ENCODE peak calls at places on chromosomes 16 and 17, in eight cellular contexts. Q, M, S, J, T, E, F and Y are unnamed samples.
A peak's percentile ranks its signal among the peaks of the same experiment; 100 is the strongest.

GRCh38 chr17:81200695-81201580 is 21.8 kb downstream of the CEP131 start:
- DNase-seq in T (peak; percentile 69), M (no peak), S (no peak), Q (no peak), F (peak; percentile 62), J (peak; percentile 70), E (no peak), Y (peak; percentile 85)

GRCh38 chr17:72730091-72730490 is 362.4 kb downstream of the SLC39A11 start:
- DNase-seq in J (peak; percentile 48), T (no peak), F (no peak), E (no peak), Q (no peak), S (no peak), M (no peak), Y (no peak)

GRCh38 chr17:17681187-17681743 is at the start of gene RAI1:
- DNase-seq in E (no peak), F (peak; percentile 90), T (peak; percentile 84), J (peak; percentile 72), Q (no peak), S (peak; percentile 50), M (peak; percentile 37), Y (peak; percentile 81)

GRCh38 chr17:74892974-74893911 is at the start of gene FADS6:
- DNase-seq in Q (no peak), S (no peak), E (no peak), M (no peak), J (no peak), T (no peak), F (peak; percentile 36), Y (no peak)

GRCh38 chr17:4545217-4545951 is 9.8 kb downstream of the MYBBP1A start:
- DNase-seq in Q (no peak), S (no peak), T (no peak), M (no peak), E (no peak), J (no peak), F (no peak), Y (no peak)

GRCh38 chr17:50114849-50115357 is 15.1 kb downstream of the SAMD14 start:
- DNase-seq in S (no peak), M (no peak), J (peak; percentile 74), T (peak; percentile 62), Q (no peak), E (no peak), F (peak; percentile 85), Y (peak; percentile 81)

GRCh38 chr17:78128616-78129384 is at the start of gene TMC6:
- DNase-seq in M (no peak), F (peak; percentile 74), J (no peak), T (no peak), S (no peak), E (no peak), Q (no peak), Y (no peak)

GRCh38 chr17:78709119-78709681 is 72.9 kb downstream of the CYTH1 start:
- DNase-seq in E (no peak), Q (no peak), F (no peak), S (no peak), T (no peak), J (no peak), M (no peak), Y (no peak)

GRCh38 chr17:30378191-30378796 is 433 bp upstream of the CPD start:
- DNase-seq in M (no peak), Q (no peak), S (peak; percentile 22), J (no peak), T (no peak), E (no peak), F (peak; percentile 45), Y (peak; percentile 50)

GRCh38 chr17:45016823-45017222 is 34.6 kb downstream of the DCAKD start:
- DNase-seq in Q (no peak), E (no peak), T (no peak), S (no peak), J (peak; percentile 37), F (peak; percentile 41), M (no peak), Y (no peak)

GRCh38 chr16:87062569-87063442 is 254.4 kb downstream of the C16orf95 start:
- DNase-seq in F (peak; percentile 94), S (peak; percentile 23), J (peak; percentile 69), M (peak; percentile 33), E (no peak), Q (no peak), T (peak; percentile 70), Y (peak; percentile 83)

GRCh38 chr17:2347805-2348685 is 10.7 kb downstream of the SGSM2 start:
- DNase-seq in T (peak; percentile 89), J (peak; percentile 93), S (no peak), E (no peak), Q (no peak), F (peak; percentile 92), M (no peak), Y (no peak)

GRCh38 chr16:2955438-2955778 is 8.7 kb upstream of the KREMEN2 start:
- DNase-seq in E (no peak), Q (no peak), J (no peak), F (no peak), S (no peak), M (no peak), T (no peak), Y (no peak)

GRCh38 chr16:22217890-22218730 is 12.0 kb downstream of the EEF2K start:
- DNase-seq in S (no peak), F (no peak), E (no peak), M (no peak), J (peak; percentile 56), T (no peak), Q (no peak), Y (peak; percentile 36)

GRCh38 chr17:32223703-32224102 is 41.9 kb upstream of the RHBDL3 start:
- DNase-seq in J (no peak), F (no peak), E (no peak), M (no peak), T (no peak), Q (no peak), S (no peak), Y (no peak)

GRCh38 chr17:40490289-40490853 is 11.1 kb downstream of the TNS4 start:
- DNase-seq in J (peak; percentile 80), E (no peak), F (peak; percentile 48), S (no peak), M (no peak), Q (no peak), T (peak; percentile 37), Y (peak; percentile 27)

GRCh38 chr16:55566432-55567175 is at the start of gene CAPNS2:
- DNase-seq in M (no peak), Q (no peak), S (no peak), J (no peak), T (no peak), F (no peak), E (no peak), Y (no peak)

GRCh38 chr17:27946521-27946920 is 53.4 kb upstream of the LYRM9 start:
- DNase-seq in J (no peak), E (no peak), Q (no peak), F (no peak), T (no peak), M (no peak), S (no peak), Y (no peak)

GRCh38 chr16:54194008-54194731 is 92.4 kb downstream of the IRX3 start:
- DNase-seq in S (no peak), M (no peak), E (no peak), J (peak; percentile 71), F (peak; percentile 55), Q (no peak), T (peak; percentile 32), Y (peak; percentile 78)

GRCh38 chr16:48607056-48607825 is 2.7 kb downstream of the N4BP1 start:
- DNase-seq in M (no peak), S (no peak), J (peak; percentile 68), Q (no peak), E (no peak), T (no peak), F (peak; percentile 54), Y (no peak)

GRCh38 chr16:3112881-3113574 is 642 bp downstream of the ZNF205 start:
- DNase-seq in S (no peak), E (no peak), F (no peak), T (no peak), Q (no peak), J (no peak), M (no peak), Y (peak; percentile 43)

GRCh38 chr16:30926333-30926811 is 3.0 kb downstream of the FBXL19 start:
- DNase-seq in M (no peak), S (no peak), T (no peak), J (no peak), F (no peak), Q (no peak), E (no peak), Y (no peak)

GRCh38 chr17:81095608-81095888 is 60.6 kb downstream of the BAIAP2 start:
- DNase-seq in J (no peak), S (no peak), F (no peak), Q (no peak), E (no peak), T (no peak), M (no peak), Y (no peak)

GRCh38 chr16:72530434-72530833 is 358.5 kb upstream of the PMFBP1 start:
- DNase-seq in E (no peak), M (no peak), Q (no peak), S (no peak), J (peak; percentile 85), T (no peak), F (no peak), Y (no peak)

GRCh38 chr17:50950002-50950877 is 84.1 kb upstream of the TOB1 start:
- DNase-seq in T (peak; percentile 95), M (no peak), S (peak; percentile 17), J (peak; percentile 94), F (peak; percentile 69), Q (peak; percentile 31), E (peak; percentile 63), Y (peak; percentile 79)

GRCh38 chr16:65947951-65948350 is 418.5 kb upstream of the CDH5 start:
- DNase-seq in E (no peak), T (no peak), S (no peak), M (no peak), J (no peak), F (no peak), Q (no peak), Y (no peak)

GRCh38 chr16:21702259-21702658 is 38.5 kb downstream of the OTOA start:
- DNase-seq in S (no peak), T (no peak), E (no peak), F (no peak), Q (no peak), M (no peak), J (no peak), Y (no peak)